ENCODE peak calls at places on chromosome 18, in seven cellular contexts. J is GM12865, M is kidney epithelial cell, Q is IMR-90, L is Peyer's patch, F is foreskin keratinocyte, E is stomach. S is an unnamed sample.

GRCh38 chr18:27778441-27778840 is 398.5 kb downstream of the CDH2 start:
- DNase-seq in J (no peak), M (no peak), Q (peak), L (no peak), F (no peak), E (no peak), S (no peak)

GRCh38 chr18:44679056-44679911 is 1.4 kb upstream of the SETBP1 start:
- DNase-seq in J (peak), M (peak), Q (peak), L (peak), F (no peak), E (peak), S (peak)

GRCh38 chr18:47936975-47937374 is 6.5 kb upstream of the SMAD2 start:
- DNase-seq in J (no peak), M (no peak), Q (no peak), L (no peak), F (no peak), E (no peak), S (no peak)

GRCh38 chr18:46555724-46556123 is 101.3 kb downstream of the LOXHD1 start:
- DNase-seq in J (peak), M (no peak), Q (peak), L (no peak), F (no peak), E (no peak), S (no peak)

GRCh38 chr18:44716697-44717163 is 36.0 kb downstream of the SETBP1 start:
- DNase-seq in J (peak), M (no peak), Q (no peak), L (no peak), F (no peak), E (no peak), S (no peak)

GRCh38 chr18:12048827-12049175 is 44.8 kb upstream of the ANKRD62 start:
- DNase-seq in J (no peak), M (peak), Q (peak), L (no peak), F (peak), E (no peak), S (no peak)

GRCh38 chr18:64994370-64994769 is 756.4 kb upstream of the CDH7 start:
- DNase-seq in J (no peak), M (no peak), Q (no peak), L (no peak), F (no peak), E (no peak), S (no peak)

GRCh38 chr18:7417742-7418141 is 149.4 kb upstream of the PTPRM start:
- DNase-seq in J (no peak), M (peak), Q (no peak), L (no peak), F (peak), E (no peak), S (no peak)

GRCh38 chr18:50312296-50313030 is 25.0 kb upstream of the CXXC1 start:
- DNase-seq in J (peak), M (peak), Q (no peak), L (no peak), F (no peak), E (no peak), S (no peak)

GRCh38 chr18:1017227-1017626 is 112.6 kb downstream of the ADCYAP1 start:
- DNase-seq in J (no peak), M (no peak), Q (no peak), L (no peak), F (no peak), E (no peak), S (no peak)

GRCh38 chr18:51195602-51196115 is 1.8 kb downstream of the MEX3C start:
- DNase-seq in J (peak), M (peak), Q (peak), L (peak), F (peak), E (no peak), S (no peak)

GRCh38 chr18:65352183-65352582 is 398.6 kb upstream of the CDH7 start:
- DNase-seq in J (no peak), M (no peak), Q (no peak), L (no peak), F (no peak), E (no peak), S (no peak)

GRCh38 chr18:9719421-9719981 is 11.4 kb downstream of the RAB31 start:
- DNase-seq in J (no peak), M (no peak), Q (peak), L (peak), F (peak), E (no peak), S (no peak)

GRCh38 chr18:48693625-48694262 is 154.9 kb downstream of the CTIF start:
- DNase-seq in J (no peak), M (no peak), Q (peak), L (no peak), F (no peak), E (no peak), S (no peak)

GRCh38 chr18:79625195-79625923 is 54.2 kb upstream of the CTDP1 start:
- DNase-seq in J (peak), M (no peak), Q (peak), L (peak), F (peak), E (no peak), S (peak)

GRCh38 chr18:42477261-42477660 is 522.2 kb downstream of the PIK3C3 start:
- DNase-seq in J (no peak), M (peak), Q (no peak), L (no peak), F (no peak), E (no peak), S (no peak)

GRCh38 chr18:74217476-74218143 is 69.3 kb downstream of the TIMM21 start:
- DNase-seq in J (no peak), M (no peak), Q (no peak), L (no peak), F (no peak), E (peak), S (no peak)

GRCh38 chr18:79577451-79578395 is 101.9 kb upstream of the CTDP1 start:
- DNase-seq in J (no peak), M (no peak), Q (peak), L (peak), F (no peak), E (no peak), S (no peak)

GRCh38 chr18:43916984-43917383 is 639.7 kb upstream of the SYT4 start:
- DNase-seq in J (no peak), M (no peak), Q (no peak), L (no peak), F (no peak), E (no peak), S (no peak)

GRCh38 chr18:55779461-55779710 is 191.4 kb upstream of the TCF4 start:
- DNase-seq in J (peak), M (no peak), Q (no peak), L (no peak), F (no peak), E (no peak), S (no peak)

GRCh38 chr18:69002233-69002632 is 204.4 kb downstream of the CCDC102B start:
- DNase-seq in J (no peak), M (no peak), Q (no peak), L (no peak), F (no peak), E (no peak), S (no peak)

GRCh38 chr18:68666316-68666715 is 48.6 kb downstream of the TMX3 start:
- DNase-seq in J (no peak), M (no peak), Q (no peak), L (no peak), F (no peak), E (no peak), S (no peak)

GRCh38 chr18:30302181-30302580 is 740.4 kb downstream of the DSC3 start:
- DNase-seq in J (no peak), M (no peak), Q (no peak), L (no peak), F (peak), E (no peak), S (no peak)

GRCh38 chr18:59848002-59848401 is 51.8 kb upstream of the PMAIP1 start:
- DNase-seq in J (peak), M (no peak), Q (no peak), L (no peak), F (no peak), E (no peak), S (no peak)

GRCh38 chr18:75135158-75135725 is 73.7 kb downstream of the PTGR3 start:
- DNase-seq in J (no peak), M (no peak), Q (no peak), L (peak), F (no peak), E (no peak), S (no peak)

GRCh38 chr18:74303936-74304335 is 11.7 kb upstream of the C18orf63 start:
- DNase-seq in J (no peak), M (peak), Q (peak), L (no peak), F (no peak), E (no peak), S (no peak)

DNA sequence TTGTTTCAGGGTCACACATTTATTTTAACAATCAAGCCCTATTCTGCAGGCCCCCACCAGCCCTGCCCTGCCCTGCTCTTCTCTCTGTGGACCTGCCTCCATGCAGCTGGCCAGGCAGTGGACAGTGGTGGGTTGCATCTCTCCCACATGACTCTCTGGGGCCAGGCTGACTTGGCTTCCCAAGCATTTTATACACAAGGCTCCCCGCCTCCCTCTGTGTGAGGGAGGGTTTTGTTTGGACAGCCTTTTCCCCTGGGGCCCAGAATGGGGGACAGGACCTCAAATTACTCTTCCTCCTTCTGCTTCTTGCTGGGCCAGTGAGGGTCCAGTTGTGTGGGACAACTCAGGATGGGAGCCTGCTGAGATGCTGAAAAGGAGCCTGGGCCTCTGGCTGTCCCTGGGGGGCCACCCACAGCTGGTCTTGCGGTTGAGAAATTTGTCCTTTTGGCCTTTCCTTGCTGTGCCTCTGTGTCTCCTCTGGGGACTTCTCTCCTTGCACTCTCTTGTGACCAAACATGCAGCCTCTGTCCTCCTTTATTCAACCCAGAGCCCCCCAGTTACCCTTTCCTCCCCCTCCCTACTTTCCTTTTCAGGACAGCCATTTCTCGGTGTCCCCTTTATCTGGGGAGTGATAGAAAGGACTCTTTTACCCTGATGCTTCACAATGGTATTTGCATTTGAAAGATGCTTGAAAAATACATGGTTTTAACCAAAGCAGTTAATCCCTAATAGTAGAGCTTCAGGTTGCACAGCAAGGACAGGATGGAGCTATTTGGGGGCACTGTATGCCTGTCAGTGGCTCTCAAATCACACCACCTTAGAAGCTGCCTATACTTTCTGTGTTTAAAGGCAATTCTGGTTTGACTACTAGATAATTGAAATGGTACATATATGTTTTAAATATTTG is 151.1 kb downstream of the FHOD3 start:
- DNase-seq in J (no peak), M (no peak), Q (no peak), L (no peak), F (no peak), E (no peak), S (no peak)
- TF ChIP-seq CTCF in J (no peak), M (no peak), Q (no peak), L (no peak), F (no peak), E (no peak), S (no peak)

GRCh38 chr18:76306685-76307292 is 188.3 kb downstream of the ZNF516 start:
- DNase-seq in J (peak), M (no peak), Q (no peak), L (no peak), F (no peak), E (no peak), S (no peak)
- TF ChIP-seq CTCF in J (peak), M (no peak), Q (no peak), L (no peak), F (peak), E (no peak), S (no peak)

GRCh38 chr18:63889641-63890040 is 2.1 kb downstream of the SERPINB2 start:
- DNase-seq in J (no peak), M (no peak), Q (no peak), L (no peak), F (no peak), E (no peak), S (no peak)
- TF ChIP-seq CTCF in J (no peak), M (no peak), Q (no peak), L (no peak), F (no peak), E (no peak), S (no peak)

GRCh38 chr18:2881490-2882195 is 34.8 kb downstream of the EMILIN2 start:
- DNase-seq in J (peak), M (peak), Q (peak), L (peak), F (no peak), E (no peak), S (no peak)
- TF ChIP-seq CTCF in J (no peak), M (peak), Q (peak), L (no peak), F (no peak), E (no peak), S (no peak)

GRCh38 chr18:3869848-3870247 is 419.9 kb downstream of the TGIF1 start:
- DNase-seq in J (peak), M (no peak), Q (peak), L (no peak), F (no peak), E (no peak), S (no peak)
- TF ChIP-seq CTCF in J (no peak), M (peak), Q (peak), L (no peak), F (peak), E (peak), S (peak)

GRCh38 chr18:38545071-38545470 is 979.5 kb upstream of the CELF4 start:
- DNase-seq in J (peak), M (no peak), Q (no peak), L (no peak), F (no peak), E (no peak), S (no peak)
- TF ChIP-seq CTCF in J (peak), M (peak), Q (no peak), L (no peak), F (peak), E (no peak), S (no peak)

GRCh38 chr18:61797691-61798590 is 94.9 kb downstream of the RNF152 start:
- DNase-seq in J (no peak), M (no peak), Q (no peak), L (no peak), F (no peak), E (no peak), S (no peak)
- TF ChIP-seq CTCF in J (no peak), M (no peak), Q (no peak), L (no peak), F (no peak), E (no peak), S (no peak)

GRCh38 chr18:67513285-67513684 is 3.2 kb downstream of the DSEL start:
- DNase-seq in J (peak), M (no peak), Q (no peak), L (no peak), F (no peak), E (no peak), S (no peak)
- TF ChIP-seq CTCF in J (no peak), M (no peak), Q (no peak), L (no peak), F (no peak), E (no peak), S (no peak)

GRCh38 chr18:36509646-36510197 is 212.2 kb downstream of the FHOD3 start:
- DNase-seq in J (no peak), M (no peak), Q (no peak), L (no peak), F (no peak), E (no peak), S (no peak)
- TF ChIP-seq CTCF in J (no peak), M (no peak), Q (no peak), L (no peak), F (no peak), E (no peak), S (no peak)

GRCh38 chr18:58495202-58495601 is 133.7 kb downstream of the ALPK2 start:
- DNase-seq in J (no peak), M (no peak), Q (peak), L (no peak), F (no peak), E (no peak), S (no peak)

GRCh38 chr18:58496231-58496630 is 132.7 kb downstream of the ALPK2 start:
- DNase-seq in J (no peak), M (no peak), Q (no peak), L (no peak), F (no peak), E (no peak), S (no peak)

GRCh38 chr18:58497845-58498244 is 131.0 kb downstream of the ALPK2 start:
- DNase-seq in J (no peak), M (no peak), Q (peak), L (no peak), F (peak), E (no peak), S (no peak)

GRCh38 chr18:58495634-58496033 is 133.3 kb downstream of the ALPK2 start:
- DNase-seq in J (peak), M (no peak), Q (no peak), L (no peak), F (no peak), E (no peak), S (no peak)

GRCh38 chr18:58496937-58497336 is 132.0 kb downstream of the ALPK2 start:
- DNase-seq in J (peak), M (no peak), Q (no peak), L (no peak), F (no peak), E (no peak), S (no peak)
- TF ChIP-seq CTCF in J (peak), M (peak), Q (no peak), L (no peak), F (peak), E (no peak), S (peak)

S was measured in CD14-positive monocyte.